ENCODE peak calls at places on chromosomes 4 and X, in seven cellular contexts. N is K562, S is HepG2, A is SK-N-SH, F is GM12878, R is HCT116, V is H1. I is an unnamed sample.

GRCh38 chrX:7654316-7654715 is 188.7 kb upstream of the VCX start:
- DNase-seq in V (no peak), F (no peak), S (no peak), N (no peak), A (no peak), R (no peak), I (no peak)

GRCh38 chr4:140993969-140994459 is 139.3 kb downstream of the RNF150 start:
- DNase-seq in R (no peak), N (no peak), F (no peak), S (no peak), V (no peak), A (no peak), I (no peak)

GRCh38 chr4:110483516-110483915 is 7.6 kb downstream of the ENPEP start:
- DNase-seq in A (no peak), S (no peak), F (no peak), N (no peak), V (no peak), R (no peak), I (no peak)

GRCh38 chrX:36116222-36116621 is 196.7 kb downstream of the CFAP47 start:
- DNase-seq in V (no peak), N (no peak), A (no peak), S (no peak), F (no peak), R (no peak), I (no peak)

GRCh38 chrX:119482497-119483480 is 14.5 kb downstream of the SLC25A5 start:
- DNase-seq in R (no peak), S (no peak), N (peak; percentile 70), V (no peak), F (no peak), A (peak; percentile 55), I (no peak)

GRCh38 chrX:9183481-9183880 is 149.6 kb upstream of the FAM9B start:
- DNase-seq in R (no peak), S (no peak), F (no peak), N (no peak), V (no peak), A (no peak), I (no peak)

GRCh38 chr4:123986268-123986798 is 589.7 kb downstream of the SPRY1 start:
- DNase-seq in S (no peak), A (no peak), V (no peak), R (no peak), F (no peak), N (no peak), I (no peak)

GRCh38 chrX:9912341-9912740 is 54.8 kb upstream of the CLDN34 start:
- DNase-seq in A (peak; percentile 64), N (no peak), F (no peak), S (no peak), V (no peak), R (no peak), I (no peak)

GRCh38 chr4:108360857-108361820 is 192.4 kb upstream of the LEF1 start:
- DNase-seq in R (no peak), V (peak; percentile 15), F (no peak), S (no peak), N (no peak), A (no peak), I (peak; percentile 79)

GRCh38 chrX:52031371-52031770 is 37.6 kb downstream of the MAGED4B start:
- DNase-seq in A (no peak), S (no peak), F (no peak), N (no peak), V (no peak), R (no peak), I (no peak)

GRCh38 chr4:169582706-169583105 is 29.7 kb downstream of the NEK1 start:
- DNase-seq in V (no peak), N (no peak), F (no peak), S (no peak), R (no peak), A (no peak), I (no peak)

GRCh38 chr4:24236532-24236931 is 346.7 kb upstream of the PPARGC1A start:
- DNase-seq in A (no peak), F (no peak), N (no peak), S (no peak), R (no peak), V (no peak), I (peak; percentile 12)

GRCh38 chrX:1244164-1245076 is 24.2 kb upstream of the CSF2RA start:
- DNase-seq in N (no peak), F (no peak), S (no peak), V (no peak), A (no peak), R (no peak), I (no peak)

GRCh38 chr4:54439831-54440243 is 210.7 kb downstream of the PDGFRA start:
- DNase-seq in S (no peak), R (no peak), A (peak; percentile 65), F (no peak), N (peak; percentile 25), V (no peak), I (peak; percentile 76)
- TF ChIP-seq JUND in S (no peak), R (no peak), A (no peak), F (no peak), N (no peak), V (no peak), I (no peak)

GRCh38 chrX:23783569-23784486 is 855 bp downstream of the SAT1 start:
- DNase-seq in F (no peak), A (no peak), R (no peak), V (no peak), N (peak; percentile 11), S (no peak), I (no peak)
- TF ChIP-seq JUND in F (no peak), A (no peak), R (no peak), V (no peak), N (no peak), S (no peak), I (no peak)

GRCh38 chr4:86334020-86334750 is 25.7 kb downstream of the MAPK10 start:
- DNase-seq in F (no peak), R (no peak), N (no peak), A (no peak), V (no peak), S (no peak), I (no peak)
- TF ChIP-seq JUND in F (no peak), R (no peak), N (no peak), A (no peak), V (no peak), S (no peak), I (no peak)

GRCh38 chr4:153937289-153937688 is 148.4 kb upstream of the SFRP2 start:
- DNase-seq in S (no peak), N (no peak), V (no peak), A (no peak), F (no peak), R (no peak), I (no peak)

GRCh38 chr4:153933851-153934688 is 145.2 kb upstream of the SFRP2 start:
- DNase-seq in N (no peak), S (no peak), A (no peak), F (no peak), V (no peak), R (no peak), I (no peak)

GRCh38 chr4:153936121-153936520 is 147.2 kb upstream of the SFRP2 start:
- DNase-seq in F (no peak), V (no peak), R (no peak), S (no peak), N (no peak), A (no peak), I (no peak)

GRCh38 chr4:153931804-153932203 is 142.9 kb upstream of the SFRP2 start:
- DNase-seq in N (no peak), A (no peak), R (no peak), S (no peak), F (no peak), V (no peak), I (no peak)

DNA sequence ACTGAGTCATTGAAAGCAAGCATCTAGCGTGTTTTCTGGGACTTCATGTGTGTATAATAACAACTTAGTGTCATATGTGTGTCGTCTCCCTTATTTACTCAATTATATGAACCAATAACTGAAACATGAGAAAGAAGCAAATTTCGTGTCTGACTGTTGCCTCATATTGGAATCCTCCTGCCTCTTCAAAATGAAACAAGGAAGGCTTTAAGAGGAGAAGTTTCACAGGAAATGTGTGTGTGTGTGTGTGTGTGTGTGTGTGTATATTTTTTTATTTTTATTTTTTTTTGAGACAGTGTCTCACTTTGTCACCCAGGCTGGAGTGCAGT is 145.8 kb upstream of the SFRP2 start:
- DNase-seq in R (no peak), V (no peak), S (no peak), N (no peak), F (no peak), A (no peak), I (no peak)
- TF ChIP-seq JUND in R (no peak), V (no peak), S (no peak), N (no peak), F (no peak), A (no peak), I (no peak)

GRCh38 chrX:82058728-82059127 is 856.8 kb downstream of the SH3BGRL start:
- DNase-seq in R (no peak), F (no peak), S (no peak), A (no peak), V (no peak), N (no peak), I (no peak)
- TF ChIP-seq JUND in R (no peak), F (no peak), S (no peak), A (no peak), V (no peak), N (no peak), I (no peak)

GRCh38 chrX:46573896-46574336 is 351 bp downstream of the CHST7 start:
- DNase-seq in A (peak; percentile 58), V (no peak), N (no peak), S (peak; percentile 53), F (no peak), R (no peak), I (peak; percentile 73)
- TF ChIP-seq JUND in A (no peak), V (no peak), N (no peak), S (no peak), F (no peak), R (no peak), I (no peak)

GRCh38 chr4:78325244-78326187 is 226.1 kb upstream of the ANXA3 start:
- DNase-seq in S (no peak), N (no peak), F (no peak), V (no peak), A (no peak), R (no peak), I (no peak)

GRCh38 chr4:78323439-78323838 is 228.1 kb upstream of the ANXA3 start:
- DNase-seq in S (no peak), A (no peak), R (no peak), V (no peak), N (no peak), F (no peak), I (no peak)

GRCh38 chr4:78322032-78322431 is 229.5 kb upstream of the ANXA3 start:
- DNase-seq in V (no peak), S (no peak), N (no peak), F (no peak), R (no peak), A (no peak), I (no peak)

GRCh38 chr4:78324625-78325024 is 226.9 kb upstream of the ANXA3 start:
- DNase-seq in S (no peak), F (no peak), V (no peak), R (no peak), A (no peak), N (no peak), I (no peak)

GRCh38 chr4:78320353-78320935 is 231.1 kb upstream of the ANXA3 start:
- DNase-seq in A (no peak), F (no peak), R (no peak), V (no peak), S (peak; percentile 18), N (no peak), I (no peak)
- TF ChIP-seq JUND in A (no peak), F (no peak), R (no peak), V (no peak), S (no peak), N (no peak), I (no peak)

I was measured in T47D.